ENCODE peak calls at places on chromosomes 5 and 9, in five cellular contexts. One of them, this sample, is unnamed.

GRCh38 chr9:91116226-91116625 is 245.5 kb downstream of the AUH start:
- DNase-seq in cardiac muscle cell: no peak
- DNase-seq in body of pancreas: peak; percentile 16
- DNase-seq in Peyer's patch: no peak
- DNase-seq in neural progenitor cell: no peak
- DNase-seq in this sample: peak; percentile 43

GRCh38 chr9:91945277-91946074 is 4.6 kb downstream of the ROR2 start:
- DNase-seq in cardiac muscle cell: peak; percentile 76
- DNase-seq in body of pancreas: peak; percentile 23
- DNase-seq in Peyer's patch: no peak
- DNase-seq in neural progenitor cell: peak; percentile 58
- DNase-seq in this sample: no peak

GRCh38 chr9:74083681-74084433 is 413.3 kb upstream of the RORB start:
- DNase-seq in cardiac muscle cell: no peak
- DNase-seq in body of pancreas: no peak
- DNase-seq in Peyer's patch: no peak
- DNase-seq in neural progenitor cell: peak; percentile 33
- DNase-seq in this sample: no peak

GRCh38 chr5:171596391-171596878 is 177.0 kb downstream of the FGF18 start:
- DNase-seq in cardiac muscle cell: peak; percentile 29
- DNase-seq in body of pancreas: no peak
- DNase-seq in Peyer's patch: no peak
- DNase-seq in neural progenitor cell: no peak
- DNase-seq in this sample: peak; percentile 84

GRCh38 chr9:77614671-77615070 is 33.5 kb downstream of the GNA14 start:
- DNase-seq in cardiac muscle cell: no peak
- DNase-seq in body of pancreas: no peak
- DNase-seq in Peyer's patch: no peak
- DNase-seq in neural progenitor cell: no peak
- DNase-seq in this sample: no peak

GRCh38 chr5:54704341-54704740 is 186.8 kb downstream of the SNX18 start:
- DNase-seq in cardiac muscle cell: no peak
- DNase-seq in body of pancreas: no peak
- DNase-seq in Peyer's patch: no peak
- DNase-seq in neural progenitor cell: no peak
- DNase-seq in this sample: no peak

GRCh38 chr5:150731669-150732068 is 27.1 kb downstream of the DCTN4 start:
- DNase-seq in cardiac muscle cell: no peak
- DNase-seq in body of pancreas: no peak
- DNase-seq in Peyer's patch: no peak
- DNase-seq in neural progenitor cell: no peak
- DNase-seq in this sample: no peak

GRCh38 chr5:88884435-88884877 is 1.5 kb upstream of the MEF2C start:
- DNase-seq in cardiac muscle cell: no peak
- DNase-seq in body of pancreas: no peak
- DNase-seq in Peyer's patch: no peak
- DNase-seq in neural progenitor cell: no peak
- DNase-seq in this sample: peak; percentile 65

GRCh38 chr9:77856615-77857014 is 175.0 kb downstream of the GNAQ start:
- DNase-seq in cardiac muscle cell: no peak
- DNase-seq in body of pancreas: no peak
- DNase-seq in Peyer's patch: no peak
- DNase-seq in neural progenitor cell: no peak
- DNase-seq in this sample: no peak

GRCh38 chr5:162078805-162079204 is 11.2 kb downstream of the GABRG2 start:
- DNase-seq in cardiac muscle cell: no peak
- DNase-seq in body of pancreas: no peak
- DNase-seq in Peyer's patch: no peak
- DNase-seq in neural progenitor cell: no peak
- DNase-seq in this sample: no peak

GRCh38 chr9:115234094-115234493 is 116.1 kb upstream of the TNC start:
- DNase-seq in cardiac muscle cell: no peak
- DNase-seq in body of pancreas: no peak
- DNase-seq in Peyer's patch: no peak
- DNase-seq in neural progenitor cell: no peak
- DNase-seq in this sample: peak; percentile 43

GRCh38 chr9:83526901-83527300 is 11.3 kb downstream of the FRMD3 start:
- DNase-seq in cardiac muscle cell: no peak
- DNase-seq in body of pancreas: no peak
- DNase-seq in Peyer's patch: no peak
- DNase-seq in neural progenitor cell: peak; percentile 45
- DNase-seq in this sample: no peak

GRCh38 chr5:150278916-150279315 is 10.7 kb downstream of the CAMK2A start:
- DNase-seq in cardiac muscle cell: no peak
- DNase-seq in body of pancreas: no peak
- DNase-seq in Peyer's patch: no peak
- DNase-seq in neural progenitor cell: no peak
- DNase-seq in this sample: peak; percentile 97

GRCh38 chr9:17580119-17580518 is 1.3 kb downstream of the SH3GL2 start:
- DNase-seq in cardiac muscle cell: no peak
- DNase-seq in body of pancreas: no peak
- DNase-seq in Peyer's patch: no peak
- DNase-seq in neural progenitor cell: no peak
- DNase-seq in this sample: no peak

GRCh38 chr9:17574342-17574741 is 4.5 kb upstream of the SH3GL2 start:
- DNase-seq in cardiac muscle cell: no peak
- DNase-seq in body of pancreas: no peak
- DNase-seq in Peyer's patch: no peak
- DNase-seq in neural progenitor cell: no peak
- DNase-seq in this sample: peak; percentile 59

GRCh38 chr9:17578911-17579793 is at the start of gene SH3GL2:
- DNase-seq in cardiac muscle cell: peak; percentile 44
- DNase-seq in body of pancreas: peak; percentile 45
- DNase-seq in Peyer's patch: no peak
- DNase-seq in neural progenitor cell: peak; percentile 80
- DNase-seq in this sample: peak; percentile 89

DNA sequence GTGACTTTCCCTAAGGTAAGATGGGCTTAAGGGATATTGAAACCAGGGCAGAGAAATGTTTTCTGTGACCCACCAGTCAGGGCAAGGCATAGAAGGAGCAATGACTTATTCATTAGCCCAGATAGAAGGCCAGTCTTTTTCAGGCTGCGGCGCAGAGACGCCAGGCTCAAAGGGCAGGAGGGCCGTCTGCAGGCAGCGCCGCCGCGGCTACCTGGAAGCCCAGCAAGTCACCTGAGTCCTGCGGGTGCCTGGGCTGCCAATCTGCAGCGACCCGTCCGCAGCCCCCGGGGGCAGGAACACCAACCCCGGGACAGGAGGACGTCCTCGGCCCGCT is 322 bp upstream of the SH3GL2 start:
- DNase-seq in cardiac muscle cell: no peak
- DNase-seq in body of pancreas: no peak
- DNase-seq in Peyer's patch: no peak
- DNase-seq in neural progenitor cell: no peak
- DNase-seq in this sample: no peak
- H3K4me3 ChIP-seq in cardiac muscle cell: peak overlapping the region; percentile 52
- H3K4me3 ChIP-seq in body of pancreas: no peak overlapping the region
- H3K4me3 ChIP-seq in Peyer's patch: no peak overlapping the region
- H3K4me3 ChIP-seq in neural progenitor cell: peak overlapping the region; percentile 83
- H3K4me3 ChIP-seq in this sample: peak overlapping the region; percentile 52

GRCh38 chr5:116037236-116037822 is 5.1 kb downstream of the ARL14EPL start:
- DNase-seq in cardiac muscle cell: no peak
- DNase-seq in body of pancreas: no peak
- DNase-seq in Peyer's patch: no peak
- DNase-seq in neural progenitor cell: no peak
- DNase-seq in this sample: no peak
- TF ChIP-seq CTCF in cardiac muscle cell: peak; percentile 26
- TF ChIP-seq CTCF in body of pancreas: no peak
- TF ChIP-seq CTCF in Peyer's patch: no peak
- TF ChIP-seq CTCF in neural progenitor cell: peak; percentile 20
- TF ChIP-seq CTCF in this sample: peak; percentile 34

GRCh38 chr5:891117-891836 is 1.3 kb downstream of the BRD9 start:
- DNase-seq in cardiac muscle cell: no peak
- DNase-seq in body of pancreas: no peak
- DNase-seq in Peyer's patch: no peak
- DNase-seq in neural progenitor cell: peak; percentile 11
- DNase-seq in this sample: peak; percentile 84
- H3K27ac ChIP-seq in cardiac muscle cell: no peak overlapping the region
- H3K27ac ChIP-seq in body of pancreas: peak overlapping the region; percentile 90
- H3K27ac ChIP-seq in Peyer's patch: peak overlapping the region; percentile 90
- H3K27ac ChIP-seq in neural progenitor cell: no peak overlapping the region
- H3K27ac ChIP-seq in this sample: peak overlapping the region; percentile 92

GRCh38 chr5:3122216-3122615 is 370.7 kb upstream of the IRX2 start:
- DNase-seq in cardiac muscle cell: no peak
- DNase-seq in body of pancreas: no peak
- DNase-seq in Peyer's patch: no peak
- DNase-seq in neural progenitor cell: no peak
- DNase-seq in this sample: no peak
- H3K4me3 ChIP-seq in cardiac muscle cell: no peak overlapping the region
- H3K4me3 ChIP-seq in body of pancreas: no peak overlapping the region
- H3K4me3 ChIP-seq in Peyer's patch: no peak overlapping the region
- H3K4me3 ChIP-seq in neural progenitor cell: peak overlapping the region; percentile 34
- H3K4me3 ChIP-seq in this sample: no peak overlapping the region

GRCh38 chr9:16637938-16638337 is 232.5 kb downstream of the BNC2 start:
- DNase-seq in cardiac muscle cell: no peak
- DNase-seq in body of pancreas: no peak
- DNase-seq in Peyer's patch: no peak
- DNase-seq in neural progenitor cell: no peak
- DNase-seq in this sample: no peak

GRCh38 chr9:16642421-16643109 is 227.9 kb downstream of the BNC2 start:
- DNase-seq in cardiac muscle cell: no peak
- DNase-seq in body of pancreas: no peak
- DNase-seq in Peyer's patch: no peak
- DNase-seq in neural progenitor cell: no peak
- DNase-seq in this sample: no peak

GRCh38 chr9:16639644-16640043 is 230.8 kb downstream of the BNC2 start:
- DNase-seq in cardiac muscle cell: no peak
- DNase-seq in body of pancreas: no peak
- DNase-seq in Peyer's patch: no peak
- DNase-seq in neural progenitor cell: no peak
- DNase-seq in this sample: no peak

GRCh38 chr9:16637218-16637617 is 233.3 kb downstream of the BNC2 start:
- DNase-seq in cardiac muscle cell: no peak
- DNase-seq in body of pancreas: no peak
- DNase-seq in Peyer's patch: no peak
- DNase-seq in neural progenitor cell: no peak
- DNase-seq in this sample: no peak

DNA sequence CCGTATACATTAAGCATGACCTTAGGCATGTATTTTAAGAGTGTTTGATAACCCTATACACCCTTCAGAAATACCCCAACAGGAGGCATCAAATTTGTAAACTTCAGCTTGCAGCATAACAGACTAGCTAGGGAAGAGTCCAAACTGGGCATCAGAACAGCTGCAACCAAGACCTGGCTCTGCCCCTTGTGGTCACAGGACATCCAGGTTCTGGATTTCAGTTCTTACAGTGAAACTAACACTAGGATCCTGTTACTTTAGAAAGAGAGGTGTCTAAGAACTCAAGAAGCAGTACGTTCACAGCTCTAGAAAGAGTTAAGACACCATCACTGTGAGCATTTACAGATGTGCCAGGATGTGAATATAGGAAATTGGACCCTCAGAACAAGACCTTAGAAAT is 229.8 kb downstream of the BNC2 start:
- DNase-seq in cardiac muscle cell: no peak
- DNase-seq in body of pancreas: no peak
- DNase-seq in Peyer's patch: no peak
- DNase-seq in neural progenitor cell: peak; percentile 45
- DNase-seq in this sample: no peak
- TF ChIP-seq CTCF in cardiac muscle cell: peak; percentile 30
- TF ChIP-seq CTCF in body of pancreas: no peak
- TF ChIP-seq CTCF in Peyer's patch: no peak
- TF ChIP-seq CTCF in neural progenitor cell: peak; percentile 49
- TF ChIP-seq CTCF in this sample: peak; percentile 36

DNA sequence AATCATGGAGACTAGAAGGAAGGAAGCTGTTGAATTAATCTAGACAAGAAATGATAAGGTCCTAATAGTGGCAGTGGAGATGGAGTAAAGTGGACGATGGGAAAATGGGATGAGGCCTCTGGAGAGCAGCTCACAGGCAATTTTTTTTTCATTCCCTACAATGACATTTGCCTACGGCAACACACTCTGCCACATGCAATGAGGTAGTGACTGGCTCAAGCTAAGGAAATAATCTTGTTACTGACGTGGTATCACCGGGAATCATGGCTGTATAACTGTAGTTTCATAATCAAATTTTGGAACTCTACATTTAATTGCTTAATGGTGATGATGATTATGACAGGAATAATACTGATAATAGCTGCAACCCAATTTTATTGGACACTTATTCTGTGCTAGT is 12.1 kb upstream of the MOB3B start:
- DNase-seq in cardiac muscle cell: no peak
- DNase-seq in body of pancreas: no peak
- DNase-seq in Peyer's patch: no peak
- DNase-seq in neural progenitor cell: no peak
- DNase-seq in this sample: peak; percentile 60
- H3K27ac ChIP-seq in cardiac muscle cell: no peak overlapping the region
- H3K27ac ChIP-seq in body of pancreas: no peak overlapping the region
- H3K27ac ChIP-seq in Peyer's patch: no peak overlapping the region
- H3K27ac ChIP-seq in neural progenitor cell: no peak overlapping the region
- H3K27ac ChIP-seq in this sample: no peak overlapping the region

DNA sequence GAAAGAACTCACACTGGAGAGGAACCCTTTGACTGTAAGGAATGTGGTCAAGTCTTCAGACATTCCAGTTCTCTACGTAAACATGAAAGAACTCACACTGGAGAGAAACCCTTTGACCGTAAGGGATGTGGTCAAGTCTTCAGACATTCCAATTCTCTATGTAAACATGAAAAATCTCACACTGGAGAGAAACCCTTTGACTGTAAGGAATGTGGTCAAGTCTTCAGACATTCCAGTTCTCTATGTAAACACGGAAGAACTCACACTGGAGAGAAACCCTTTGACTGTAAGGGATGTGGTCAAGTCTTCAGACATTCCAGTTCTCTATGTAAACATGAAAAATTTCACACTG is 32.6 kb downstream of the MAPK9 start:
- DNase-seq in cardiac muscle cell: no peak
- DNase-seq in body of pancreas: no peak
- DNase-seq in Peyer's patch: no peak
- DNase-seq in neural progenitor cell: no peak
- DNase-seq in this sample: no peak
- H3K4me3 ChIP-seq in cardiac muscle cell: no peak overlapping the region
- H3K4me3 ChIP-seq in body of pancreas: no peak overlapping the region
- H3K4me3 ChIP-seq in Peyer's patch: no peak overlapping the region
- H3K4me3 ChIP-seq in neural progenitor cell: no peak overlapping the region
- H3K4me3 ChIP-seq in this sample: no peak overlapping the region

GRCh38 chr9:28971881-28972280 is 1398.6 kb upstream of the C9orf72 start:
- DNase-seq in cardiac muscle cell: no peak
- DNase-seq in body of pancreas: no peak
- DNase-seq in Peyer's patch: no peak
- DNase-seq in neural progenitor cell: no peak
- DNase-seq in this sample: no peak
- TF ChIP-seq CTCF in cardiac muscle cell: no peak
- TF ChIP-seq CTCF in body of pancreas: no peak
- TF ChIP-seq CTCF in Peyer's patch: no peak
- TF ChIP-seq CTCF in neural progenitor cell: no peak
- TF ChIP-seq CTCF in this sample: no peak

GRCh38 chr5:23089316-23089715 is 236.2 kb upstream of the CDH12 start:
- DNase-seq in cardiac muscle cell: no peak
- DNase-seq in body of pancreas: no peak
- DNase-seq in Peyer's patch: no peak
- DNase-seq in neural progenitor cell: no peak
- DNase-seq in this sample: no peak

DNA sequence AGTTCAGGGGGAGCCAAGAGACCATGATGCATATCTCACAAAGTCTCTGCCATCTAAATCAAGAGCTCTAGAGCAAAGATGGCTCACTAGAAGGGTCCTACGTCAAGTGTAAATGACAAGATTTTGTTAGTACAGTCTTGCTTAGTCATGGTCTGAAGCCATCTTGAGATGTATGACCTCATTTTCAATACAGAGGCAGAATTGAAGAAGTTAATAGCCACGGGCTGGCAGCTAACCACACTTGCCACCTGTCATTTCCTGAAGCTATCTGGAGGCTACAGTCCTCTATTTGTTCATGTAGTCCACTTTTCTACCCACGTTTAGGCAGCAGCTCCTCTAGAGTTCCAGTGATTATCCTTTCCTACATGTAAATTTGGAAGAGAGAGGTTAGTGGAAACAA is 231.7 kb upstream of the CDH12 start:
- DNase-seq in cardiac muscle cell: no peak
- DNase-seq in body of pancreas: no peak
- DNase-seq in Peyer's patch: no peak
- DNase-seq in neural progenitor cell: no peak
- DNase-seq in this sample: no peak
- H3K27ac ChIP-seq in cardiac muscle cell: no peak overlapping the region
- H3K27ac ChIP-seq in body of pancreas: no peak overlapping the region
- H3K27ac ChIP-seq in Peyer's patch: no peak overlapping the region
- H3K27ac ChIP-seq in neural progenitor cell: no peak overlapping the region
- H3K27ac ChIP-seq in this sample: no peak overlapping the region